ENCODE peak calls at places on chromosomes 2 and 18, in ten cellular contexts. One of them, this sample, is unnamed.

GRCh38 chr2:84970266-84970955 is 550 bp upstream of the KCMF1 start:
- DNase-seq in tibial nerve: peak; percentile 29
- DNase-seq in HepG2: no peak
- DNase-seq in GM23338: peak; percentile 68
- DNase-seq in K562: peak; percentile 73
- DNase-seq in lower lobe of right lung: peak; percentile 85
- DNase-seq in adrenal gland: peak; percentile 56
- DNase-seq in A549: peak; percentile 70
- DNase-seq in fibroblast of lung: peak; percentile 45
- DNase-seq in cardiac muscle cell: peak; percentile 77
- DNase-seq in this sample: peak; percentile 59

GRCh38 chr2:152350155-152350679 is 15.2 kb downstream of the FMNL2 start:
- DNase-seq in tibial nerve: no peak
- DNase-seq in HepG2: peak; percentile 98
- DNase-seq in GM23338: no peak
- DNase-seq in K562: no peak
- DNase-seq in lower lobe of right lung: no peak
- DNase-seq in adrenal gland: no peak
- DNase-seq in A549: no peak
- DNase-seq in fibroblast of lung: no peak
- DNase-seq in cardiac muscle cell: no peak
- DNase-seq in this sample: no peak

GRCh38 chr2:48415765-48416515 is 114.0 kb upstream of the STON1 start:
- DNase-seq in tibial nerve: no peak
- DNase-seq in HepG2: peak; percentile 88
- DNase-seq in GM23338: peak; percentile 36
- DNase-seq in K562: no peak
- DNase-seq in lower lobe of right lung: no peak
- DNase-seq in adrenal gland: no peak
- DNase-seq in A549: peak; percentile 26
- DNase-seq in fibroblast of lung: no peak
- DNase-seq in cardiac muscle cell: no peak
- DNase-seq in this sample: no peak

GRCh38 chr2:104378853-104379374 is 475.0 kb upstream of the POU3F3 start:
- DNase-seq in tibial nerve: no peak
- DNase-seq in HepG2: peak; percentile 4
- DNase-seq in GM23338: peak; percentile 75
- DNase-seq in K562: peak; percentile 25
- DNase-seq in lower lobe of right lung: no peak
- DNase-seq in adrenal gland: no peak
- DNase-seq in A549: peak; percentile 26
- DNase-seq in fibroblast of lung: no peak
- DNase-seq in cardiac muscle cell: peak; percentile 45
- DNase-seq in this sample: no peak

GRCh38 chr18:56726906-56727305 is 75.7 kb downstream of the WDR7 start:
- DNase-seq in tibial nerve: no peak
- DNase-seq in HepG2: no peak
- DNase-seq in GM23338: no peak
- DNase-seq in K562: no peak
- DNase-seq in lower lobe of right lung: no peak
- DNase-seq in adrenal gland: no peak
- DNase-seq in A549: no peak
- DNase-seq in fibroblast of lung: no peak
- DNase-seq in cardiac muscle cell: no peak
- DNase-seq in this sample: no peak

GRCh38 chr2:46510596-46511177 is 31.3 kb downstream of the TMEM247 start:
- DNase-seq in tibial nerve: no peak
- DNase-seq in HepG2: no peak
- DNase-seq in GM23338: no peak
- DNase-seq in K562: no peak
- DNase-seq in lower lobe of right lung: no peak
- DNase-seq in adrenal gland: no peak
- DNase-seq in A549: no peak
- DNase-seq in fibroblast of lung: no peak
- DNase-seq in cardiac muscle cell: no peak
- DNase-seq in this sample: no peak

GRCh38 chr2:46377287-46377605 is 80.0 kb downstream of the EPAS1 start:
- DNase-seq in tibial nerve: no peak
- DNase-seq in HepG2: no peak
- DNase-seq in GM23338: no peak
- DNase-seq in K562: peak; percentile 20
- DNase-seq in lower lobe of right lung: no peak
- DNase-seq in adrenal gland: no peak
- DNase-seq in A549: peak; percentile 36
- DNase-seq in fibroblast of lung: no peak
- DNase-seq in cardiac muscle cell: peak; percentile 20
- DNase-seq in this sample: no peak

GRCh38 chr2:129908721-129909373 is 70.6 kb upstream of the RAB6C start:
- DNase-seq in tibial nerve: no peak
- DNase-seq in HepG2: no peak
- DNase-seq in GM23338: peak; percentile 24
- DNase-seq in K562: no peak
- DNase-seq in lower lobe of right lung: no peak
- DNase-seq in adrenal gland: no peak
- DNase-seq in A549: no peak
- DNase-seq in fibroblast of lung: no peak
- DNase-seq in cardiac muscle cell: no peak
- DNase-seq in this sample: no peak

GRCh38 chr2:101234169-101234938 is 18.3 kb upstream of the CNOT11 start:
- DNase-seq in tibial nerve: no peak
- DNase-seq in HepG2: peak; percentile 63
- DNase-seq in GM23338: no peak
- DNase-seq in K562: no peak
- DNase-seq in lower lobe of right lung: no peak
- DNase-seq in adrenal gland: no peak
- DNase-seq in A549: no peak
- DNase-seq in fibroblast of lung: no peak
- DNase-seq in cardiac muscle cell: no peak
- DNase-seq in this sample: no peak

GRCh38 chr2:209391776-209392401 is 32.0 kb upstream of the MAP2 start:
- DNase-seq in tibial nerve: no peak
- DNase-seq in HepG2: no peak
- DNase-seq in GM23338: peak; percentile 14
- DNase-seq in K562: no peak
- DNase-seq in lower lobe of right lung: no peak
- DNase-seq in adrenal gland: peak; percentile 31
- DNase-seq in A549: peak; percentile 7
- DNase-seq in fibroblast of lung: peak; percentile 51
- DNase-seq in cardiac muscle cell: no peak
- DNase-seq in this sample: no peak

GRCh38 chr2:9481257-9481922 is 7.0 kb downstream of the IAH1 start:
- DNase-seq in tibial nerve: no peak
- DNase-seq in HepG2: peak; percentile 60
- DNase-seq in GM23338: no peak
- DNase-seq in K562: no peak
- DNase-seq in lower lobe of right lung: no peak
- DNase-seq in adrenal gland: peak; percentile 31
- DNase-seq in A549: peak; percentile 31
- DNase-seq in fibroblast of lung: no peak
- DNase-seq in cardiac muscle cell: no peak
- DNase-seq in this sample: no peak

GRCh38 chr2:68333009-68333408 is 13.3 kb upstream of the CNRIP1 start:
- DNase-seq in tibial nerve: no peak
- DNase-seq in HepG2: no peak
- DNase-seq in GM23338: no peak
- DNase-seq in K562: no peak
- DNase-seq in lower lobe of right lung: no peak
- DNase-seq in adrenal gland: no peak
- DNase-seq in A549: no peak
- DNase-seq in fibroblast of lung: no peak
- DNase-seq in cardiac muscle cell: no peak
- DNase-seq in this sample: no peak

GRCh38 chr2:68336192-68336591 is 16.4 kb upstream of the CNRIP1 start:
- DNase-seq in tibial nerve: no peak
- DNase-seq in HepG2: no peak
- DNase-seq in GM23338: no peak
- DNase-seq in K562: no peak
- DNase-seq in lower lobe of right lung: no peak
- DNase-seq in adrenal gland: no peak
- DNase-seq in A549: no peak
- DNase-seq in fibroblast of lung: peak; percentile 51
- DNase-seq in cardiac muscle cell: no peak
- DNase-seq in this sample: no peak

GRCh38 chr2:68330691-68331090 is 10.9 kb upstream of the CNRIP1 start:
- DNase-seq in tibial nerve: no peak
- DNase-seq in HepG2: no peak
- DNase-seq in GM23338: no peak
- DNase-seq in K562: peak; percentile 33
- DNase-seq in lower lobe of right lung: no peak
- DNase-seq in adrenal gland: no peak
- DNase-seq in A549: no peak
- DNase-seq in fibroblast of lung: peak; percentile 40
- DNase-seq in cardiac muscle cell: no peak
- DNase-seq in this sample: no peak

GRCh38 chr2:68328901-68329300 is 9.2 kb upstream of the CNRIP1 start:
- DNase-seq in tibial nerve: no peak
- DNase-seq in HepG2: no peak
- DNase-seq in GM23338: no peak
- DNase-seq in K562: no peak
- DNase-seq in lower lobe of right lung: no peak
- DNase-seq in adrenal gland: no peak
- DNase-seq in A549: no peak
- DNase-seq in fibroblast of lung: no peak
- DNase-seq in cardiac muscle cell: no peak
- DNase-seq in this sample: no peak

GRCh38 chr2:68333931-68334330 is 14.2 kb upstream of the CNRIP1 start:
- DNase-seq in tibial nerve: no peak
- DNase-seq in HepG2: no peak
- DNase-seq in GM23338: no peak
- DNase-seq in K562: no peak
- DNase-seq in lower lobe of right lung: no peak
- DNase-seq in adrenal gland: no peak
- DNase-seq in A549: no peak
- DNase-seq in fibroblast of lung: no peak
- DNase-seq in cardiac muscle cell: no peak
- DNase-seq in this sample: no peak
- H3K4me3 ChIP-seq in tibial nerve: no peak overlapping the region
- H3K4me3 ChIP-seq in HepG2: no peak overlapping the region
- H3K4me3 ChIP-seq in GM23338: no peak overlapping the region
- H3K4me3 ChIP-seq in K562: no peak overlapping the region
- H3K4me3 ChIP-seq in lower lobe of right lung: no peak overlapping the region
- H3K4me3 ChIP-seq in adrenal gland: no peak overlapping the region
- H3K4me3 ChIP-seq in A549: no peak overlapping the region
- H3K4me3 ChIP-seq in fibroblast of lung: no peak overlapping the region
- H3K4me3 ChIP-seq in cardiac muscle cell: no peak overlapping the region
- H3K4me3 ChIP-seq in this sample: no peak overlapping the region

DNA sequence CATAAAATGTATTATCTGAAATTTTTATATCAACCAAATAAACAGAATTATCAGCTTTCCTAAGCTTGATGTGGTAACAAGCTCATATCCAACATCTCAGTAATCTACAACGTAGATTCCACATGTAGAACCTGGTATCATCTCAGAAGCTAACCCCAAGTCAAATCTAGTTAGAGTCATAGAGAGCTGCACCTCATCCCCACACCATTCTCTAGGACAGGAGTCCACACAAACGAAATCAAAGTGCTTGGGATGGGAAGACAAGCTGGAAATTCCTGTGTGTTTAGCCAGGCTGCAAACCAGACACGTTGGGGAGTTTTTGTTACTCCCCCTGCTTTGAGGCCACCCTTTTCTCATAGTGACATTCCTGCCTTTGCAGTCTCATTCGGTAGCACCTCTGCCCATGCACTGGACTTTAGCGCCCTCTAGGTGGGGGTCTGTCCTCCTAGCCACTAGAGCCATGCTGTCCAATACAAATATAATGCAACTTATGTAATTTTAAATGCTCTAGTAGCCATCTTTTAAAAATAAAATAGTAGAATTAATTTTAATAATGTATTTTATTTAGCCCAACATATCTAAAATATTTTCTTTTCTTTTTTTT is 28.1 kb upstream of the SATB2 start:
- DNase-seq in tibial nerve: no peak
- DNase-seq in HepG2: peak; percentile 64
- DNase-seq in GM23338: peak; percentile 87
- DNase-seq in K562: peak; percentile 69
- DNase-seq in lower lobe of right lung: peak; percentile 49
- DNase-seq in adrenal gland: peak; percentile 70
- DNase-seq in A549: peak; percentile 68
- DNase-seq in fibroblast of lung: peak; percentile 61
- DNase-seq in cardiac muscle cell: peak; percentile 81
- DNase-seq in this sample: peak; percentile 68
- TF ChIP-seq CTCF in tibial nerve: peak; percentile 36
- TF ChIP-seq CTCF in HepG2: peak; percentile 86
- TF ChIP-seq CTCF in GM23338: peak; percentile 85
- TF ChIP-seq CTCF in K562: peak; percentile 80
- TF ChIP-seq CTCF in lower lobe of right lung: peak; percentile 61
- TF ChIP-seq CTCF in adrenal gland: peak; percentile 57
- TF ChIP-seq CTCF in A549: peak; percentile 67
- TF ChIP-seq CTCF in fibroblast of lung: peak; percentile 68
- TF ChIP-seq CTCF in cardiac muscle cell: peak; percentile 71
- TF ChIP-seq CTCF in this sample: no peak

DNA sequence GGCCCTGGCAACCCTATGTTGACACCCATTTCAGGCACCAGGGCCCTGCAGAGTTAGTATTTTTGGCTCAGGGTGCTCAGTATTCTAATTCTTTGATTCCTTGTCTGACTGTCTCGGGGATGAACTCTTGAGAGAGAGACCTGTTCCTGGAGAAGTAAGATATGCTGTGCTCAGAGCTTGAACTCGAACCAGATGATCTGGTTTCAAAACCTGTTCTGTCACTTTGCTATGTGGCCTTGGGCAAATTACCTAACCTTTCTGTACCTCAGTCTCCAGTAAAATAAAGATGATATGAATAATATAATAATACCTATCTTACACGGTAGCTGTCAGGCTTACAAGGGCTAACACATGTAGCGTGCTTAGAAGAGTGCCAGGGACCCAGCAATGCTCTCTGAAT is 294.2 kb downstream of the DYSF start:
- DNase-seq in tibial nerve: no peak
- DNase-seq in HepG2: no peak
- DNase-seq in GM23338: no peak
- DNase-seq in K562: no peak
- DNase-seq in lower lobe of right lung: no peak
- DNase-seq in adrenal gland: no peak
- DNase-seq in A549: no peak
- DNase-seq in fibroblast of lung: no peak
- DNase-seq in cardiac muscle cell: no peak
- DNase-seq in this sample: no peak
- H3K4me1 ChIP-seq in tibial nerve: peaks cover 4% of the 10 kb centered on the region
- H3K4me1 ChIP-seq in HepG2: peaks cover 16% of the 10 kb centered on the region
- H3K4me1 ChIP-seq in GM23338: no peaks in the 10 kb centered on the region
- H3K4me1 ChIP-seq in K562: peaks cover 50% of the 10 kb centered on the region
- H3K4me1 ChIP-seq in lower lobe of right lung: peaks cover 25% of the 10 kb centered on the region
- H3K4me1 ChIP-seq in adrenal gland: peaks cover 11% of the 10 kb centered on the region
- H3K4me1 ChIP-seq in A549: peaks cover 57% of the 10 kb centered on the region
- H3K4me1 ChIP-seq in fibroblast of lung: peaks cover 17% of the 10 kb centered on the region
- H3K4me1 ChIP-seq in cardiac muscle cell: no peaks in the 10 kb centered on the region
- H3K4me1 ChIP-seq in this sample: no peaks in the 10 kb centered on the region

DNA sequence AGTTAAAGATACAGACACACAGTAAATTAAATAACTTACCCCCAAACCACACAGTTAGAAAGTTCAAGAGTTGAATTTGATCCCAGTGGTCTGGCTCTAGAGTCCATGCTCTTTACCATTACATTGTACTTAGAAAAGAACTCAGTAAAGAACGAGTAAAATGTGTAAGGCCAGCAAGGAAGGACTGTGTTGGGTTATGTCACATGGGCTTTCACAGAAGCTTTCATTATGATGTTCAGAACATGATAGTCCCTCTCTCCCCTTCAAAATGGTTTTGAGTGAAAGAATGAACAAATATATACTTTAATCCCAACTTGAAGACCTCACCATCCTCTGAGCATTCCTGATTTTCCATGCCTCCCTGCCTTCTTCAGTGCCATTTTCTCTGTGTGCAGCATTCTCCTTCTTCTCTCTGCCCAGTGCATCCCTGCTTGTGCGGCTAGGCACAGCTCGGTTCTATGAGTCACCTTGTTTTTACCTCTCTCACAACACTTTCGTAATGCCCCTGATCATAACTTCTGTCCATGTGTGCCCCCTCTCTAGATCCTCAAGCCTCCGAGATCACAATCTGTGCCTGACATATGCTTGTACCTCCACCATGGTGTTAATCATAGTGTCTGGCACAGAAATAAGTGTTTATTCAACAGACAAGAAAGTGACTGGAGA is 22.0 kb downstream of the RASGRP3 start:
- DNase-seq in tibial nerve: no peak
- DNase-seq in HepG2: no peak
- DNase-seq in GM23338: no peak
- DNase-seq in K562: no peak
- DNase-seq in lower lobe of right lung: no peak
- DNase-seq in adrenal gland: no peak
- DNase-seq in A549: no peak
- DNase-seq in fibroblast of lung: no peak
- DNase-seq in cardiac muscle cell: no peak
- DNase-seq in this sample: no peak
- H3K4me3 ChIP-seq in tibial nerve: no peak overlapping the region
- H3K4me3 ChIP-seq in HepG2: no peak overlapping the region
- H3K4me3 ChIP-seq in GM23338: no peak overlapping the region
- H3K4me3 ChIP-seq in K562: no peak overlapping the region
- H3K4me3 ChIP-seq in lower lobe of right lung: no peak overlapping the region
- H3K4me3 ChIP-seq in adrenal gland: no peak overlapping the region
- H3K4me3 ChIP-seq in A549: no peak overlapping the region
- H3K4me3 ChIP-seq in fibroblast of lung: no peak overlapping the region
- H3K4me3 ChIP-seq in cardiac muscle cell: no peak overlapping the region
- H3K4me3 ChIP-seq in this sample: no peak overlapping the region

This sample was measured in Peyer's patch.